ENCODE peak calls at places on chromosomes 2 and 18, in seven cellular contexts. Y is HAP-1; Z is left ventricle myocardium superior; V is HS-5; E is CD8-positive, alpha-beta T cell; X is activated naive CD8-positive, alpha-beta T cell treated with anti-CD3 and anti-CD28 coated beads for 36 hours; C is substantia nigra. D is an unnamed sample.

GRCh38 chr2:239275037-239275685 is 125.7 kb downstream of the HDAC4 start:
- DNase-seq in X (peak), C (no peak), Z (peak), V (peak), E (peak), Y (no peak), D (peak)

GRCh38 chr18:74139888-74140287 is 7.7 kb downstream of the FBXO15 start:
- DNase-seq in V (no peak), X (peak), Z (no peak), E (no peak), C (no peak), Y (no peak), D (no peak)

GRCh38 chr18:51089691-51090090 is 59.7 kb downstream of the SMAD4 start:
- DNase-seq in E (no peak), Y (peak), X (no peak), Z (no peak), V (no peak), C (no peak), D (no peak)

GRCh38 chr18:8854550-8854949 is 149.2 kb downstream of the MTCL1 start:
- DNase-seq in X (no peak), C (no peak), E (no peak), V (no peak), Z (no peak), Y (no peak), D (no peak)

GRCh38 chr2:138829326-138829725 is 49.1 kb upstream of the NXPH2 start:
- DNase-seq in E (no peak), Z (peak), Y (peak), X (peak), C (no peak), V (no peak), D (no peak)

GRCh38 chr2:226607379-226607778 is 192.2 kb downstream of the IRS1 start:
- DNase-seq in E (no peak), Z (no peak), Y (no peak), V (no peak), X (no peak), C (no peak), D (no peak)

GRCh38 chr2:195543063-195543462 is 114.0 kb upstream of the SLC39A10 start:
- DNase-seq in Z (no peak), E (no peak), V (no peak), X (no peak), C (no peak), Y (no peak), D (no peak)

GRCh38 chr2:126269911-126270310 is 386.0 kb upstream of the GYPC start:
- DNase-seq in Y (no peak), V (no peak), E (no peak), C (no peak), X (no peak), Z (no peak), D (no peak)

GRCh38 chr2:85243101-85244072 is 84.4 kb downstream of the TGOLN2 start:
- DNase-seq in Y (peak), Z (peak), C (peak), X (peak), V (no peak), E (no peak), D (peak)

GRCh38 chr2:65075605-65076344 is 19.6 kb downstream of the CEP68 start:
- DNase-seq in Y (no peak), Z (peak), E (no peak), C (no peak), V (no peak), X (no peak), D (peak)

GRCh38 chr18:62555135-62555534 is 32.3 kb downstream of the ZCCHC2 start:
- DNase-seq in Y (no peak), Z (no peak), X (no peak), C (no peak), V (peak), E (no peak), D (no peak)

GRCh38 chr2:42696987-42697386 is 66.9 kb downstream of the OXER1 start:
- DNase-seq in Y (no peak), C (no peak), X (no peak), Z (no peak), V (no peak), E (no peak), D (no peak)

GRCh38 chr2:235492850-235493344 is 946 bp upstream of the AGAP1 start:
- DNase-seq in E (no peak), Z (peak), X (no peak), C (no peak), Y (no peak), V (no peak), D (no peak)

GRCh38 chr2:241636983-241637232 is at the start of gene THAP4:
- DNase-seq in C (peak), E (peak), V (no peak), Z (peak), Y (no peak), X (peak), D (peak)

GRCh38 chr18:9902832-9903231 is 11.0 kb upstream of the VAPA start:
- DNase-seq in C (no peak), Y (no peak), V (no peak), Z (peak), X (no peak), E (no peak), D (no peak)

GRCh38 chr2:219251656-219252055 is 1.4 kb upstream of the TUBA4B start:
- DNase-seq in X (no peak), Z (no peak), E (no peak), V (no peak), Y (no peak), C (no peak), D (no peak)

GRCh38 chr2:127047716-127048617 is 59.0 kb downstream of the BIN1 start:
- DNase-seq in X (no peak), Z (no peak), V (no peak), Y (no peak), E (no peak), C (no peak), D (peak)

GRCh38 chr2:25294573-25295462 is 46.9 kb downstream of the DNMT3A start:
- DNase-seq in Y (no peak), V (no peak), Z (peak), X (peak), E (peak), C (peak), D (peak)

GRCh38 chr2:61694312-61695274 is 156.4 kb upstream of the XPO1 start:
- DNase-seq in C (peak), X (peak), E (peak), V (peak), Y (peak), Z (peak), D (peak)

GRCh38 chr2:240812301-240812680 is 7.7 kb downstream of the KIF1A start:
- DNase-seq in E (no peak), V (no peak), Z (no peak), X (no peak), Y (no peak), C (no peak), D (peak)

GRCh38 chr18:55248497-55248896 is 289.2 kb upstream of the CCDC68 start:
- DNase-seq in V (no peak), E (no peak), X (no peak), Z (no peak), Y (no peak), C (no peak), D (no peak)

GRCh38 chr2:136359121-136359965 is 241.4 kb upstream of the CXCR4 start:
- DNase-seq in Z (no peak), E (no peak), V (no peak), X (peak), C (no peak), Y (no peak), D (no peak)

D was measured in stomach.